ENCODE peak calls at places on chromosomes 13 and 19, in eight cellular contexts. H is neuronal stem cell; U is fibroblast of lung; M is CD8-positive, alpha-beta memory T cell; S is right atrium auricular region; X is cardiac muscle cell; Z is hepatocyte; C is endothelial cell of umbilical vein. N is an unnamed sample.

GRCh38 chr19:50780753-50781480 is 9.3 kb upstream of the ACP4 start:
- DNase-seq in H (no peak), U (no peak), M (no peak), S (no peak), X (no peak), Z (no peak), C (no peak), N (peak; percentile 74)

GRCh38 chr19:15447057-15447456 is 2.7 kb downstream of the WIZ start:
- DNase-seq in H (no peak), U (no peak), M (no peak), S (no peak), X (no peak), Z (no peak), C (no peak), N (no peak)

GRCh38 chr19:8576273-8576993 is 809 bp downstream of the MYO1F start:
- DNase-seq in H (no peak), U (no peak), M (no peak), S (no peak), X (no peak), Z (no peak), C (no peak), N (no peak)

GRCh38 chr13:26965976-26966375 is 205.4 kb upstream of the GPR12 start:
- DNase-seq in H (no peak), U (peak; percentile 84), M (no peak), S (no peak), X (peak; percentile 93), Z (peak; percentile 51), C (no peak), N (peak; percentile 96)

GRCh38 chr19:42088471-42089190 is 12.7 kb downstream of the ZNF574 start:
- DNase-seq in H (no peak), U (peak; percentile 83), M (no peak), S (no peak), X (peak; percentile 72), Z (no peak), C (peak; percentile 39), N (no peak)

GRCh38 chr13:34411881-34412280 is 530.2 kb upstream of the NBEA start:
- DNase-seq in H (no peak), U (no peak), M (no peak), S (no peak), X (no peak), Z (no peak), C (no peak), N (no peak)

GRCh38 chr19:35318679-35319448 is 10.1 kb upstream of the CD22 start:
- DNase-seq in H (no peak), U (peak; percentile 29), M (no peak), S (peak; percentile 72), X (peak; percentile 58), Z (no peak), C (peak; percentile 48), N (no peak)

GRCh38 chr13:57632276-57633140 is 964 bp downstream of the PCDH17 start:
- DNase-seq in H (no peak), U (peak; percentile 51), M (no peak), S (no peak), X (peak; percentile 12), Z (peak; percentile 47), C (peak; percentile 39), N (no peak)

GRCh38 chr19:15463865-15464371 is 426 bp downstream of the RASAL3 start:
- DNase-seq in H (no peak), U (no peak), M (peak; percentile 66), S (no peak), X (no peak), Z (no peak), C (no peak), N (no peak)

GRCh38 chr19:3034845-3035541 is 5.9 kb upstream of the TLE2 start:
- DNase-seq in H (no peak), U (peak; percentile 53), M (peak; percentile 19), S (no peak), X (peak; percentile 76), Z (peak; percentile 62), C (no peak), N (peak; percentile 72)

GRCh38 chr13:70732611-70733010 is 624.4 kb upstream of the KLHL1 start:
- DNase-seq in H (no peak), U (no peak), M (no peak), S (no peak), X (no peak), Z (no peak), C (no peak), N (peak; percentile 42)

GRCh38 chr13:20400774-20401173 is 124.9 kb downstream of the CRYL1 start:
- DNase-seq in H (no peak), U (peak; percentile 71), M (no peak), S (peak; percentile 38), X (peak; percentile 42), Z (no peak), C (no peak), N (no peak)

GRCh38 chr19:35140898-35141626 is 2.0 kb upstream of the FXYD7 start:
- DNase-seq in H (peak; percentile 87), U (peak; percentile 77), M (peak; percentile 95), S (peak; percentile 94), X (peak; percentile 93), Z (peak; percentile 95), C (peak; percentile 79), N (no peak)

GRCh38 chr13:37959284-37959683 is 89.7 kb upstream of the TRPC4 start:
- DNase-seq in H (no peak), U (no peak), M (no peak), S (no peak), X (no peak), Z (no peak), C (no peak), N (no peak)

GRCh38 chr19:19342086-19343015 is 21.7 kb downstream of the MAU2 start:
- DNase-seq in H (peak; percentile 60), U (peak; percentile 41), M (no peak), S (no peak), X (peak; percentile 70), Z (peak; percentile 84), C (peak; percentile 43), N (no peak)

GRCh38 chr19:35030257-35031071 is at the start of gene SCN1B:
- DNase-seq in H (peak; percentile 56), U (peak; percentile 70), M (peak; percentile 26), S (no peak), X (peak; percentile 85), Z (peak; percentile 87), C (peak; percentile 51), N (peak; percentile 73)

GRCh38 chr19:6238256-6238642 is 41.5 kb downstream of the MLLT1 start:
- DNase-seq in H (no peak), U (no peak), M (no peak), S (no peak), X (peak; percentile 74), Z (no peak), C (peak; percentile 98), N (no peak)

GRCh38 chr19:10808937-10809655 is 26.9 kb downstream of the TMED1 start:
- DNase-seq in H (no peak), U (peak; percentile 56), M (no peak), S (no peak), X (peak; percentile 55), Z (peak; percentile 44), C (no peak), N (no peak)

GRCh38 chr13:28035146-28035782 is 46.8 kb upstream of the URAD start:
- DNase-seq in H (no peak), U (no peak), M (no peak), S (no peak), X (no peak), Z (peak; percentile 61), C (no peak), N (no peak)

GRCh38 chr13:26048745-26049144 is 3.1 kb downstream of the SHISA2 start:
- DNase-seq in H (no peak), U (no peak), M (no peak), S (no peak), X (no peak), Z (no peak), C (no peak), N (peak; percentile 36)

DNA sequence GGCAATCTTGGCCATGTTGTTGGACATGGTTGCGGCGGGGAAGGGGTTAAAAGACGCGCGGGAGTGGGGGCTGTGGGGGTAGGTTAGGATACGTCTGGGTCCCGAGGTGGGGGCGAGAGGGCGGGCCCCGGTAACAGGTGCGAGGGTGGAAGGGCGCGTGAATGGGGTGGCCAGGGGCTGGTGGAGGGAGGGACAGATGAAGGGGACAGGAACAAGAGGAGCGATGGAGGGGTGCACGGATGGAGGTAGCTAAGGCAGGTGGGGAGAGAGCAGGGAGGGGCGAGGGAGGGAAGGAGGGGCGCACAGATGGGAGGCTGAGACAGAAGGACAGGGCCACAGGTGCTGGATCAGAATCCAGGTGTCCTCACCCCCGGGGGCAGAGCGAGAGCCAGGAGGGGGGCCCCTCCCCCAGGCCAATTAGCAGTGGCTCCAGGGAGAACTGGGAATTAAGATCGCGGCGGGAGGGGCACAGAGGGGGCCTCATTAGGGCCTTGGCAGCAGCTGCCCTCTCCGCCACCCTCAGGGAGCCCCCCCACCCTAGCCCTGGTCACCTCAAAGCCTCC is 1.3 kb downstream of the GNG8 start:
- DNase-seq in H (no peak), U (no peak), M (no peak), S (no peak), X (no peak), Z (peak; percentile 14), C (no peak), N (no peak)
- H3K4me3 ChIP-seq in H (peak overlapping the region; percentile 76), U (no peak overlapping the region), M (no peak overlapping the region), S (peak overlapping the region; percentile 13), X (peak overlapping the region; percentile 25), Z (no peak overlapping the region), C (peak overlapping the region; percentile 20), N (no peak overlapping the region)

GRCh38 chr13:112828082-112828699 is 138.4 kb downstream of the ATP11A start:
- DNase-seq in H (no peak), U (no peak), M (no peak), S (no peak), X (no peak), Z (no peak), C (no peak), N (no peak)
- H3K36me3 ChIP-seq in H (peaks cover 57% of the 10 kb centered on the region), U (no peaks in the 10 kb centered on the region), M (peaks cover 20% of the 10 kb centered on the region), S (peaks cover 60% of the 10 kb centered on the region), X (peaks cover 63% of the 10 kb centered on the region), Z (no peaks in the 10 kb centered on the region), C (peaks cover 3% of the 10 kb centered on the region), N (peaks cover 8% of the 10 kb centered on the region)

GRCh38 chr19:16722591-16722990 is 2.9 kb downstream of the NWD1 start:
- DNase-seq in H (no peak), U (no peak), M (no peak), S (no peak), X (no peak), Z (no peak), C (no peak), N (no peak)

GRCh38 chr19:16726916-16727315 is 7.3 kb downstream of the NWD1 start:
- DNase-seq in H (no peak), U (no peak), M (no peak), S (no peak), X (no peak), Z (no peak), C (no peak), N (no peak)
- H3K27ac ChIP-seq in H (no peak overlapping the region), U (no peak overlapping the region), M (no peak overlapping the region), S (no peak overlapping the region), X (no peak overlapping the region), Z (no peak overlapping the region), C (no peak overlapping the region), N (no peak overlapping the region)

DNA sequence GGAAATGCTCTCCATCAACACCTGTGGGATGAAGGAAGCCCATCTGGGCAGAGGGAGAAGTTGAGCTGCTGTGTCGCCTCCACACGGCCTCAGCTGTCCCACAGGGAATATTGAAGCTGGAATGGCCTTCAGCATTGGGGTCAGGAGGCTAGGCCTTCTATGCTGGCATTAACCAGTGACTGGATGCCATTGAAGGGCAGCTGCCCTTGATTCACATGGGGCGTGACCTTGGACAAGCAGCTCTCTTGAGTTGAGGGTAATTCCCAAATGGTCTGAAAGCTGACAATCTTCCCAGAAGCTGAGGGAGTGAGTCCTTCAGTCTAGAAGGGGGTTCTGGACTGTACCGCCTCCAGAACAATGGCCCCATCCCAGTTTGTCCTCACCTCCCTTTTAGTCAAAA is 6.7 kb downstream of the BCL3 start:
- DNase-seq in H (no peak), U (no peak), M (no peak), S (no peak), X (no peak), Z (no peak), C (no peak), N (no peak)
- H3K4me3 ChIP-seq in H (no peak overlapping the region), U (no peak overlapping the region), M (peak overlapping the region; percentile 86), S (no peak overlapping the region), X (no peak overlapping the region), Z (no peak overlapping the region), C (no peak overlapping the region), N (no peak overlapping the region)

GRCh38 chr19:12544401-12544876 is 6.8 kb downstream of the ZNF564 start:
- DNase-seq in H (no peak), U (peak; percentile 90), M (no peak), S (no peak), X (peak; percentile 91), Z (no peak), C (peak; percentile 76), N (no peak)
- H3K36me3 ChIP-seq in H (peaks cover 11% of the 10 kb centered on the region), U (no peaks in the 10 kb centered on the region), M (peaks cover under 1% of the 10 kb centered on the region), S (peaks cover 14% of the 10 kb centered on the region), X (no peaks in the 10 kb centered on the region), Z (no peaks in the 10 kb centered on the region), C (no peaks in the 10 kb centered on the region), N (peaks cover 28% of the 10 kb centered on the region)

N was measured in SJCRH30.